ENCODE peak calls at places on chromosomes 7 and 10, in eight cellular contexts. Z is prostate gland, U is transverse colon, E is A549, J is breast epithelium, X is adrenal gland, D is body of pancreas, A is IMR-90. N is an unnamed sample.

GRCh38 chr7:133591704-133592340 is 338.9 kb downstream of the EXOC4 start:
- DNase-seq in X (no peak), D (no peak), A (no peak), J (no peak), E (no peak), U (no peak), Z (no peak), N (no peak)

GRCh38 chr7:149292101-149292823 is 30.3 kb downstream of the ZNF783 start:
- DNase-seq in J (no peak), Z (no peak), U (no peak), A (no peak), E (no peak), D (no peak), X (no peak), N (no peak)

GRCh38 chr7:1992554-1992953 is 240.2 kb downstream of the MAD1L1 start:
- DNase-seq in J (no peak), Z (no peak), E (no peak), D (no peak), U (no peak), A (no peak), X (no peak), N (no peak)

GRCh38 chr10:124693801-124694416 is 50.3 kb downstream of the FAM53B start:
- DNase-seq in E (no peak), A (no peak), J (no peak), U (no peak), D (peak; percentile 69), Z (no peak), X (no peak), N (no peak)

GRCh38 chr7:148543302-148543701 is 47.3 kb upstream of the C7orf33 start:
- DNase-seq in X (no peak), A (no peak), E (no peak), J (no peak), U (no peak), D (no peak), Z (no peak), N (no peak)

GRCh38 chr10:68082815-68083395 is 7.8 kb upstream of the HERC4 start:
- DNase-seq in E (peak; percentile 61), A (peak; percentile 67), D (no peak), X (no peak), J (no peak), U (no peak), Z (no peak), N (no peak)

GRCh38 chr10:102868976-102869289 is 337 bp upstream of the AS3MT start:
- DNase-seq in D (no peak), E (no peak), Z (no peak), J (no peak), X (no peak), U (no peak), A (no peak), N (no peak)

GRCh38 chr7:48244902-48245301 is 73.6 kb downstream of the ABCA13 start:
- DNase-seq in X (peak; percentile 30), D (peak; percentile 27), Z (no peak), J (no peak), U (no peak), A (peak; percentile 49), E (no peak), N (no peak)

GRCh38 chr7:119594956-119595355 is 678.0 kb upstream of the KCND2 start:
- DNase-seq in X (no peak), Z (no peak), E (no peak), A (no peak), D (no peak), J (no peak), U (no peak), N (no peak)

GRCh38 chr7:21256310-21256877 is 171.5 kb upstream of the SP4 start:
- DNase-seq in Z (peak; percentile 41), U (no peak), E (peak; percentile 53), X (peak; percentile 38), J (no peak), A (peak; percentile 38), D (peak; percentile 34), N (no peak)

GRCh38 chr10:75430000-75430763 is 1.2 kb upstream of the LRMDA start:
- DNase-seq in J (no peak), Z (peak; percentile 22), E (peak; percentile 50), X (peak; percentile 85), A (no peak), U (peak; percentile 43), D (peak; percentile 83), N (no peak)

GRCh38 chr7:12770227-12770975 is 83.0 kb downstream of the ARL4A start:
- DNase-seq in D (peak; percentile 49), J (no peak), Z (peak; percentile 19), E (peak; percentile 36), X (peak; percentile 67), A (no peak), U (peak; percentile 29), N (no peak)

GRCh38 chr7:76054129-76055120 is 6.5 kb downstream of the MDH2 start:
- DNase-seq in Z (no peak), D (peak; percentile 55), A (peak; percentile 77), J (peak; percentile 22), U (no peak), E (peak; percentile 41), X (peak; percentile 85), N (peak; percentile 42)

GRCh38 chr7:157667731-157668130 is 330.9 kb downstream of the DNAJB6 start:
- DNase-seq in Z (no peak), J (no peak), A (no peak), X (no peak), U (no peak), D (no peak), E (no peak), N (no peak)

GRCh38 chr10:107616031-107616430 is 451.5 kb upstream of the SORCS1 start:
- DNase-seq in X (no peak), D (no peak), E (no peak), A (no peak), U (no peak), J (no peak), Z (no peak), N (no peak)

GRCh38 chr7:155327590-155328320 is 30.1 kb downstream of the INSIG1 start:
- DNase-seq in D (no peak), A (no peak), E (no peak), J (no peak), X (no peak), Z (no peak), U (no peak), N (no peak)

GRCh38 chr10:71685554-71686202 is 33.9 kb downstream of the C10orf105 start:
- DNase-seq in E (no peak), Z (no peak), D (no peak), J (no peak), U (no peak), A (no peak), X (no peak), N (no peak)

GRCh38 chr10:109698121-109698520 is 225.2 kb downstream of the XPNPEP1 start:
- DNase-seq in J (no peak), A (no peak), U (no peak), E (no peak), D (no peak), X (no peak), Z (no peak), N (no peak)

GRCh38 chr10:116264296-116264695 is 8.7 kb downstream of the GFRA1 start:
- DNase-seq in J (no peak), E (no peak), Z (no peak), A (no peak), U (no peak), X (no peak), D (no peak), N (no peak)

GRCh38 chr10:128861018-128861565 is 605.9 kb upstream of the MGMT start:
- DNase-seq in X (no peak), E (no peak), A (no peak), D (no peak), J (no peak), Z (no peak), U (no peak), N (no peak)

GRCh38 chr7:67738-68395 is 124.5 kb upstream of the FAM20C start:
- DNase-seq in X (no peak), E (no peak), J (no peak), U (no peak), D (no peak), A (peak; percentile 29), Z (no peak), N (no peak)

GRCh38 chr7:74083117-74083876 is at the start of gene LIMK1:
- DNase-seq in X (peak; percentile 82), J (peak; percentile 51), U (peak; percentile 86), Z (peak; percentile 74), D (peak; percentile 74), E (peak; percentile 75), A (peak; percentile 79), N (peak; percentile 86)
- TF ChIP-seq POLR2A in X (peak; percentile 19), J (no peak), U (no peak), Z (peak; percentile 19), D (no peak), E (peak; percentile 64), A (peak; percentile 78), N (peak; percentile 40)

DNA sequence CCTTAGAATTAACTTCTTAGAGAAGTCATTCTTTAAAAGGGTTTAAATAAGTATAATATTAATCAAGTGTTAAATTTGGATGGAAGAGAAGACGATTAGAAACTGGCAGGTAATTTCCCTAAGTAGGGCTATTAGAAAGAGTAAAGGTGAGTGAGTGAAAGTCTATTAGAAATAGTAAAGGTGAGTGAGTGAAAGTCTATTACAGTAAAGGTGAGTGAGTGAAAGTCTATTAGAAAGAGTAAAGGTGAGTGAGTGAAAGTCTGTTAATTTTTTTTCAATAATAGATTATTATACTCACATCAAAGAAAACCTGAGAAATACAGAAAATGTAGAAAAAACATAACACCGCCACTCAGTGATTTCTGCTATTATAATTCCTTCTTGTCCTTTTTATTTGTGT is 10.8 kb upstream of the HBP1 start:
- DNase-seq in D (no peak), E (no peak), J (no peak), Z (no peak), A (no peak), U (no peak), X (no peak), N (no peak)
- TF ChIP-seq POLR2A in D (no peak), E (no peak), J (no peak), Z (no peak), A (no peak), U (no peak), X (no peak), N (no peak)

GRCh38 chr7:73557397-73558257 is at the start of gene BCL7B:
- DNase-seq in Z (peak; percentile 49), U (peak; percentile 80), A (peak; percentile 47), J (peak; percentile 27), D (peak; percentile 72), E (peak; percentile 81), X (peak; percentile 77), N (peak; percentile 88)
- TF ChIP-seq POLR2A in Z (no peak), U (peak; percentile 83), A (peak; percentile 80), J (no peak), D (peak; percentile 40), E (peak; percentile 71), X (peak; percentile 54), N (peak; percentile 43)

DNA sequence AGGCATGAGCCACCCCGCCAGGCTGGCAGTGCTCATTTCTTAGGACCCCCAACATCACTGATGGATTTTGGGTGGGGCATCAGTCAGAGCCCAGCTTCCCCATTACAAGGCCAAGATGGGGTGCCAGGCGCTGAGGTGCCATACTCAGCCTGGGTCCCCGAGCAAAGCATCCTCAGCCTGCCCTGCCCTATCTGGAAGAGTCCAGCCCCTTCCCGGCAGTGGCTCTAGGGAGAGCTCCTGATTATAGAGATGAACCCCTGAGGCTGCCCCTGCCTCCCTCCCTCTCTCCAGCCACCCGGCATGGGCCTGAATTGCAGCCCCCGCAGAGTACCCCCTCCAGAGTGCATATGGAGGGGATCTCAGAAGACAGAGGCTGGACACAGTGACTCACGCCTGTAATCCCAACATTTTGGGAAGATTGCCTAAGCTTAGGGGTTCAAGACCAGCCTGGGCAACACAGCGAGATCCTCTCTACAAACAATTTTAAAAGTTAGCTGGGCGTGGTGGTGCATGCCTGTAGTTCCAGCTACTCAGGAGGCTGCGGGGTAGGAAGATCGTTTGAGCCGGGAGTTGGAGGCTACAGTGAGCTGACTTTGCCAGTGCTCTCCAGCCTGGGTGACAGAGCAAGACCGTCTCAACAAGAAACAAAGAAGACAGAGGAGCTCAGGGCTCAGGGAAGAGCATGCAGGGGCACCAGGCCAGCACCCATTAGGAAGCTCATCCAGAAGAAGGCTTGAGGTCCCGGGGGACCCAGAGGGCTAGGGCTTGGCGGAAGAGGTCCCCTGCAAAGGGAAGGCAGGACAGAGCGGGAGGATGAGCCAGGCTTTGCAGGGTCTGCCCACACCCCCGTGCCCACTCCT is 13.3 kb downstream of the LAT2 start:
- DNase-seq in U (no peak), J (no peak), E (no peak), Z (no peak), A (no peak), X (no peak), D (no peak), N (no peak)
- TF ChIP-seq POLR2A in U (no peak), J (no peak), E (no peak), Z (no peak), A (no peak), X (no peak), D (no peak), N (no peak)